ENCODE peak calls at places on chromosomes 12 and 14, in four cellular contexts. One of them, this sample, is unnamed.

GRCh38 chr12:122227341-122227740 is 1.5 kb upstream of the DIABLO start:
- DNase-seq in fibroblast of mammary gland: no peak
- DNase-seq in AG04449: no peak
- DNase-seq in astrocyte of the spinal cord: no peak
- DNase-seq in this sample: no peak

GRCh38 chr14:96603350-96604255 is 101.4 kb downstream of the PAPOLA start:
- DNase-seq in fibroblast of mammary gland: no peak
- DNase-seq in AG04449: no peak
- DNase-seq in astrocyte of the spinal cord: no peak
- DNase-seq in this sample: no peak

GRCh38 chr14:36111822-36112583 is 64.5 kb downstream of the PTCSC3 start:
- DNase-seq in astrocyte of the spinal cord: no peak
- DNase-seq in fibroblast of mammary gland: no peak
- DNase-seq in AG04449: no peak
- DNase-seq in this sample: no peak

GRCh38 chr14:34190746-34191145 is 239.9 kb upstream of the EGLN3 start:
- DNase-seq in astrocyte of the spinal cord: no peak
- DNase-seq in AG04449: no peak
- DNase-seq in fibroblast of mammary gland: no peak
- DNase-seq in this sample: no peak

GRCh38 chr14:68634346-68634745 is 158.5 kb downstream of the ZFP36L1 start:
- DNase-seq in fibroblast of mammary gland: no peak
- DNase-seq in AG04449: no peak
- DNase-seq in astrocyte of the spinal cord: no peak
- DNase-seq in this sample: no peak

GRCh38 chr12:39638178-39638577 is 18.6 kb upstream of the ABCD2 start:
- DNase-seq in astrocyte of the spinal cord: no peak
- DNase-seq in AG04449: no peak
- DNase-seq in fibroblast of mammary gland: no peak
- DNase-seq in this sample: peak; percentile 8

GRCh38 chr12:19127270-19127669 is 2.3 kb upstream of the PLEKHA5 start:
- DNase-seq in fibroblast of mammary gland: no peak
- DNase-seq in astrocyte of the spinal cord: no peak
- DNase-seq in AG04449: no peak
- DNase-seq in this sample: no peak

GRCh38 chr12:110245278-110245868 is 35.7 kb upstream of the ATP2A2 start:
- DNase-seq in fibroblast of mammary gland: peak; percentile 28
- DNase-seq in AG04449: no peak
- DNase-seq in astrocyte of the spinal cord: no peak
- DNase-seq in this sample: no peak

GRCh38 chr12:26633591-26634210 is 199.3 kb downstream of the ITPR2 start:
- DNase-seq in astrocyte of the spinal cord: peak; percentile 66
- DNase-seq in fibroblast of mammary gland: peak; percentile 84
- DNase-seq in AG04449: peak; percentile 55
- DNase-seq in this sample: peak; percentile 26

GRCh38 chr12:5165296-5165970 is 121.8 kb downstream of the KCNA5 start:
- DNase-seq in AG04449: no peak
- DNase-seq in fibroblast of mammary gland: no peak
- DNase-seq in astrocyte of the spinal cord: no peak
- DNase-seq in this sample: no peak

GRCh38 chr14:56555921-56556570 is 23.6 kb upstream of the TMEM260 start:
- DNase-seq in fibroblast of mammary gland: peak; percentile 53
- DNase-seq in AG04449: no peak
- DNase-seq in astrocyte of the spinal cord: peak; percentile 51
- DNase-seq in this sample: peak; percentile 55

GRCh38 chr12:69719336-69720316 is 19.0 kb upstream of the RAB3IP start:
- DNase-seq in astrocyte of the spinal cord: no peak
- DNase-seq in AG04449: no peak
- DNase-seq in fibroblast of mammary gland: no peak
- DNase-seq in this sample: peak; percentile 19

GRCh38 chr14:47278233-47278842 is 397.1 kb downstream of the MDGA2 start:
- DNase-seq in fibroblast of mammary gland: peak; percentile 40
- DNase-seq in astrocyte of the spinal cord: peak; percentile 28
- DNase-seq in AG04449: no peak
- DNase-seq in this sample: peak; percentile 23

GRCh38 chr14:51382506-51382905 is 142.5 kb downstream of the TMX1 start:
- DNase-seq in astrocyte of the spinal cord: no peak
- DNase-seq in fibroblast of mammary gland: no peak
- DNase-seq in AG04449: no peak
- DNase-seq in this sample: no peak

GRCh38 chr12:26058818-26059217 is 66.0 kb downstream of the BHLHE41 start:
- DNase-seq in astrocyte of the spinal cord: no peak
- DNase-seq in fibroblast of mammary gland: no peak
- DNase-seq in AG04449: no peak
- DNase-seq in this sample: no peak

GRCh38 chr14:79596531-79596930 is 614.8 kb downstream of the DIO2 start:
- DNase-seq in astrocyte of the spinal cord: peak; percentile 76
- DNase-seq in fibroblast of mammary gland: peak; percentile 80
- DNase-seq in AG04449: no peak
- DNase-seq in this sample: peak; percentile 68

GRCh38 chr14:89673499-89674225 is 256.6 kb upstream of the FOXN3 start:
- DNase-seq in AG04449: no peak
- DNase-seq in fibroblast of mammary gland: peak; percentile 36
- DNase-seq in astrocyte of the spinal cord: peak; percentile 19
- DNase-seq in this sample: peak; percentile 26

GRCh38 chr12:46386877-46387629 is 14.5 kb upstream of the SLC38A2 start:
- DNase-seq in astrocyte of the spinal cord: peak; percentile 13
- DNase-seq in fibroblast of mammary gland: peak; percentile 73
- DNase-seq in AG04449: no peak
- DNase-seq in this sample: peak; percentile 87

GRCh38 chr12:14275886-14276285 is 89.6 kb upstream of the ATF7IP start:
- DNase-seq in astrocyte of the spinal cord: no peak
- DNase-seq in AG04449: no peak
- DNase-seq in fibroblast of mammary gland: no peak
- DNase-seq in this sample: no peak

GRCh38 chr12:20367731-20368652 is at the start of gene PDE3A:
- DNase-seq in astrocyte of the spinal cord: peak; percentile 91
- DNase-seq in fibroblast of mammary gland: peak; percentile 78
- DNase-seq in AG04449: no peak
- DNase-seq in this sample: peak; percentile 88

GRCh38 chr14:88838015-88838414 is 13.6 kb downstream of the TTC8 start:
- DNase-seq in fibroblast of mammary gland: no peak
- DNase-seq in astrocyte of the spinal cord: no peak
- DNase-seq in AG04449: no peak
- DNase-seq in this sample: no peak

GRCh38 chr12:100141998-100142850 is 450 bp downstream of the BLTP3B start:
- DNase-seq in AG04449: no peak
- DNase-seq in astrocyte of the spinal cord: no peak
- DNase-seq in fibroblast of mammary gland: no peak
- DNase-seq in this sample: no peak

GRCh38 chr12:10031771-10032175 is 1.3 kb downstream of the CLEC9A start:
- DNase-seq in fibroblast of mammary gland: peak; percentile 38
- DNase-seq in AG04449: peak; percentile 77
- DNase-seq in astrocyte of the spinal cord: peak; percentile 83
- DNase-seq in this sample: peak; percentile 96

GRCh38 chr14:56648508-56649301 is 69.1 kb downstream of the TMEM260 start:
- DNase-seq in astrocyte of the spinal cord: no peak
- DNase-seq in AG04449: no peak
- DNase-seq in fibroblast of mammary gland: no peak
- DNase-seq in this sample: no peak

GRCh38 chr12:99809921-99810320 is 162.4 kb downstream of the GARIN6 start:
- DNase-seq in fibroblast of mammary gland: no peak
- DNase-seq in AG04449: no peak
- DNase-seq in astrocyte of the spinal cord: no peak
- DNase-seq in this sample: no peak

GRCh38 chr12:123223241-123223668 is 9.7 kb downstream of the MPHOSPH9 start:
- DNase-seq in AG04449: no peak
- DNase-seq in fibroblast of mammary gland: no peak
- DNase-seq in astrocyte of the spinal cord: no peak
- DNase-seq in this sample: no peak

GRCh38 chr12:6923003-6923732 is 4.6 kb upstream of the ATN1 start:
- DNase-seq in astrocyte of the spinal cord: no peak
- DNase-seq in fibroblast of mammary gland: no peak
- DNase-seq in AG04449: no peak
- DNase-seq in this sample: no peak

GRCh38 chr12:80313184-80313583 is 130.9 kb upstream of the PTPRQ start:
- DNase-seq in fibroblast of mammary gland: peak; percentile 8
- DNase-seq in astrocyte of the spinal cord: no peak
- DNase-seq in AG04449: no peak
- DNase-seq in this sample: peak; percentile 12

GRCh38 chr14:75452324-75452723 is 24.5 kb downstream of the JDP2 start:
- DNase-seq in astrocyte of the spinal cord: peak; percentile 14
- DNase-seq in fibroblast of mammary gland: peak; percentile 46
- DNase-seq in AG04449: no peak
- DNase-seq in this sample: peak; percentile 11
- H3K4me3 ChIP-seq in astrocyte of the spinal cord: no peak overlapping the region
- H3K4me3 ChIP-seq in fibroblast of mammary gland: no peak overlapping the region
- H3K4me3 ChIP-seq in AG04449: no peak overlapping the region
- H3K4me3 ChIP-seq in this sample: no peak overlapping the region

DNA sequence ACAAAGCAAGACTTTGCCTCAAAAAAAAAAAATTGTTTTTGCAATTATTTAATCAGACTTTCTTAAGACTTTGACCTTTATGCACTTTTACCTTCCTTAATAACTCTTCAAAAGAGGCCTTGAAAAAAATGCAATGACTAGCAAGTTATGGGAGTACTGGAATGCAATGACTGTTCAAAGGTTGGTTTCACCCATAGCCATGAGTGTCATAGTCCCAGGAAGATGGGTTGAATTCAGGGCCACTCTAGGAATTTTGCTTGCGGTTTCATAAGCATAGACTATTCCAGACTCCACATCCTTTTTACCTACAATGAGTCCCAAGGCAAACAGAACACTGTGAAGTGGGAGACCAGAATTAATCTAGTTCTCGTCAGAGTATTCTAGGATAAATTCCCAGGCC is 29.4 kb upstream of the DENND5B start:
- DNase-seq in astrocyte of the spinal cord: no peak
- DNase-seq in AG04449: no peak
- DNase-seq in fibroblast of mammary gland: no peak
- DNase-seq in this sample: no peak
- TF ChIP-seq CTCF in astrocyte of the spinal cord: no peak
- TF ChIP-seq CTCF in AG04449: no peak
- TF ChIP-seq CTCF in fibroblast of mammary gland: no peak
- TF ChIP-seq CTCF in this sample: no peak

DNA sequence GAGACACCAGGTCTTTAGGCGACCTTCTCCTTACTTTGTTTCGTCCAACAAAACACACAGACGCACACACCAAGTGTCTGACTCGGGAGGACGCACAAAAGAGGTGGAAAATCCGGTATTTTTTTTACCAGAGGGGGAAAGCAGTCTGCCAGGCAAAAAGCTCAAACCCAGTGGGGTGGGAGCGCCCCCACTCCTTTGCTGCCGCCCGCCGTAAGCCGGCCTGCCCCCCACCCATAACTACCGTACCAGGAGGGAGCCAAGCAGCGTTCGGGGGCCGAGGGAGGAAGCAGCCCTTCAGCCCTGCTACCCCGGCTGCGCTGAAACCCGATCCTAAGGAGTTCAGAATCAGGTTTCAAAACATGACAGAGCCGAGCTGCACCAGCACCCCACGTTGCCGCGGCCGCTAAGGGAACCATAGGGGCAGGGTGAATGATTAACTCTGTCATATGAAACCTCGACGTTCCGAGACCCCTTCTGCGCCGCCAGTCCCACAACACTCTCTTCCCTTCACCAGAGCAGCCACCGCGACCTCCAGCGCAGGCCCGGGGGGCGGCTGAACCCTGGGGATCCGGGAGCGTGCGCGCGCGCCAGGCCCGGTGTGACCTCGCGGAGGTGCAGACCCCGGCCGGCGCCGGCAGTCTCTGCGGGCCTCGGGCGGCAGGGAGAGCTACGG is 1.9 kb downstream of the SIX4 start:
- DNase-seq in AG04449: no peak
- DNase-seq in fibroblast of mammary gland: peak; percentile 64
- DNase-seq in astrocyte of the spinal cord: peak; percentile 75
- DNase-seq in this sample: peak; percentile 39
- H3K4me3 ChIP-seq in AG04449: peak overlapping the region; percentile 82
- H3K4me3 ChIP-seq in fibroblast of mammary gland: peak overlapping the region; percentile 70
- H3K4me3 ChIP-seq in astrocyte of the spinal cord: peak overlapping the region; percentile 57
- H3K4me3 ChIP-seq in this sample: peak overlapping the region; percentile 85

GRCh38 chr12:96401061-96401871 is 1.0 kb upstream of the CDK17 start:
- DNase-seq in AG04449: peak; percentile 61
- DNase-seq in astrocyte of the spinal cord: peak; percentile 91
- DNase-seq in fibroblast of mammary gland: peak; percentile 89
- DNase-seq in this sample: peak; percentile 91
- TF ChIP-seq CTCF in AG04449: no peak
- TF ChIP-seq CTCF in astrocyte of the spinal cord: peak; percentile 37
- TF ChIP-seq CTCF in fibroblast of mammary gland: peak; percentile 51
- TF ChIP-seq CTCF in this sample: peak; percentile 45

GRCh38 chr12:130956009-130956408 is 2.3 kb downstream of the ADGRD1 start:
- DNase-seq in AG04449: no peak
- DNase-seq in fibroblast of mammary gland: no peak
- DNase-seq in astrocyte of the spinal cord: no peak
- DNase-seq in this sample: no peak
- H3K4me3 ChIP-seq in AG04449: no peak overlapping the region
- H3K4me3 ChIP-seq in fibroblast of mammary gland: no peak overlapping the region
- H3K4me3 ChIP-seq in astrocyte of the spinal cord: no peak overlapping the region
- H3K4me3 ChIP-seq in this sample: no peak overlapping the region

GRCh38 chr14:95295600-95296376 is 23.9 kb downstream of the CLMN start:
- DNase-seq in fibroblast of mammary gland: no peak
- DNase-seq in AG04449: no peak
- DNase-seq in astrocyte of the spinal cord: no peak
- DNase-seq in this sample: no peak
- TF ChIP-seq CTCF in fibroblast of mammary gland: no peak
- TF ChIP-seq CTCF in AG04449: no peak
- TF ChIP-seq CTCF in astrocyte of the spinal cord: no peak
- TF ChIP-seq CTCF in this sample: no peak

GRCh38 chr12:90360300-90360699 is 594.7 kb downstream of the CCER1 start:
- DNase-seq in fibroblast of mammary gland: no peak
- DNase-seq in astrocyte of the spinal cord: no peak
- DNase-seq in AG04449: no peak
- DNase-seq in this sample: no peak

DNA sequence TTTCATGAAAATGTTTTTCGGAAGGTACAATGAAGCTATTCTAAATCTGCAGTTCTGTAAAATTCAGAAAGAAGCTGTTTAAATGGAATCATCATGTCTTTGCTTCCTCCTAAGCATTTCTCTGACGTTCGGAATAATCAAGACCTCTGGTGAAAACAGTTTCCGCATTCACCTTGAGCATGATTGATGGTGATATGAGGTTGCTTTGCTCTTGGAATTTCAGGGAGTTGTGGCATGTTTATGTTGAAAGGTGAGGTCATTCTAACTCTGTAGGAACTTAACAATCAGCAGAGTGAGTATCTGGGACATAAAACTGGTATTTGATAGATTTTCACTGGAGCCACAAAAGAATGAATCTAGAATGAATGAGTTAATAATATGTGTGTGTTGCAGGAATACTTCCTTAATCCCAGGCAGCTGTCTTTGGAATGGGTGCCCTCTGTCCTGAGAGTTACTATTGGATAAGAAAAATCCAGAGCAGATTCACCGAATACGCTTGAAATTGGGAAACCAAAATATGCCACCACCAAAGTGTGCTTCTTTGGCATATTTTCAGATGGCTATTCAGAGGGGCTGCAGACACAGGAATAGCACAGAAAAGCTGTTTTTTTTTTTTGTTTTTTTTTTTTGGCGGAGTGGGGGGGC is 599.2 kb downstream of the CCER1 start:
- DNase-seq in fibroblast of mammary gland: no peak
- DNase-seq in AG04449: no peak
- DNase-seq in astrocyte of the spinal cord: no peak
- DNase-seq in this sample: no peak
- H3K4me3 ChIP-seq in fibroblast of mammary gland: no peak overlapping the region
- H3K4me3 ChIP-seq in AG04449: no peak overlapping the region
- H3K4me3 ChIP-seq in astrocyte of the spinal cord: no peak overlapping the region
- H3K4me3 ChIP-seq in this sample: no peak overlapping the region

GRCh38 chr12:65685514-65685913 is 138.8 kb upstream of the HMGA2 start:
- DNase-seq in fibroblast of mammary gland: peak; percentile 72
- DNase-seq in AG04449: no peak
- DNase-seq in astrocyte of the spinal cord: peak; percentile 44
- DNase-seq in this sample: peak; percentile 76
- TF ChIP-seq CTCF in fibroblast of mammary gland: peak; percentile 74
- TF ChIP-seq CTCF in AG04449: peak; percentile 28
- TF ChIP-seq CTCF in astrocyte of the spinal cord: peak; percentile 61
- TF ChIP-seq CTCF in this sample: peak; percentile 60

GRCh38 chr12:111434680-111435338 is 29.1 kb downstream of the SH2B3 start:
- DNase-seq in astrocyte of the spinal cord: peak; percentile 60
- DNase-seq in fibroblast of mammary gland: peak; percentile 77
- DNase-seq in AG04449: no peak
- DNase-seq in this sample: peak; percentile 74
- H3K4me3 ChIP-seq in astrocyte of the spinal cord: no peak overlapping the region
- H3K4me3 ChIP-seq in fibroblast of mammary gland: no peak overlapping the region
- H3K4me3 ChIP-seq in AG04449: peak overlapping the region; percentile 29
- H3K4me3 ChIP-seq in this sample: no peak overlapping the region